ENCODE peak calls at places on chromosomes 6 and 20, in nine cellular contexts. One of them, this sample, is unnamed.
A peak's percentile ranks its signal among the peaks of the same experiment; 100 is the strongest.

GRCh38 chr6:36904851-36905393 is 19.2 kb downstream of the C6orf89 start:
- DNase-seq in breast epithelium: no peak
- DNase-seq in prostate gland: no peak
- DNase-seq in GM23338: no peak
- DNase-seq in HCT116: no peak
- DNase-seq in endothelial cell of umbilical vein: no peak
- DNase-seq in suprapubic skin: no peak
- DNase-seq in Panc1: no peak
- DNase-seq in upper lobe of left lung: no peak
- DNase-seq in this sample: no peak

GRCh38 chr6:90028080-90028778 is 134.0 kb downstream of the GJA10 start:
- DNase-seq in breast epithelium: no peak
- DNase-seq in prostate gland: no peak
- DNase-seq in GM23338: no peak
- DNase-seq in HCT116: no peak
- DNase-seq in endothelial cell of umbilical vein: no peak
- DNase-seq in suprapubic skin: no peak
- DNase-seq in Panc1: no peak
- DNase-seq in upper lobe of left lung: no peak
- DNase-seq in this sample: no peak

GRCh38 chr6:84648444-84648843 is 116.0 kb downstream of the TBX18 start:
- DNase-seq in breast epithelium: no peak
- DNase-seq in prostate gland: no peak
- DNase-seq in GM23338: peak; percentile 4
- DNase-seq in HCT116: no peak
- DNase-seq in endothelial cell of umbilical vein: no peak
- DNase-seq in suprapubic skin: no peak
- DNase-seq in Panc1: no peak
- DNase-seq in upper lobe of left lung: no peak
- DNase-seq in this sample: no peak

GRCh38 chr20:11324990-11325389 is 592.7 kb upstream of the BTBD3 start:
- DNase-seq in breast epithelium: no peak
- DNase-seq in prostate gland: no peak
- DNase-seq in GM23338: no peak
- DNase-seq in HCT116: no peak
- DNase-seq in endothelial cell of umbilical vein: no peak
- DNase-seq in suprapubic skin: no peak
- DNase-seq in Panc1: no peak
- DNase-seq in upper lobe of left lung: no peak
- DNase-seq in this sample: no peak

GRCh38 chr6:66993272-66993671 is 1286.2 kb upstream of the EYS start:
- DNase-seq in breast epithelium: no peak
- DNase-seq in prostate gland: no peak
- DNase-seq in GM23338: no peak
- DNase-seq in HCT116: no peak
- DNase-seq in endothelial cell of umbilical vein: no peak
- DNase-seq in suprapubic skin: no peak
- DNase-seq in Panc1: no peak
- DNase-seq in upper lobe of left lung: no peak
- DNase-seq in this sample: no peak

GRCh38 chr6:112575309-112575834 is 228.2 kb downstream of the RFPL4B start:
- DNase-seq in breast epithelium: no peak
- DNase-seq in prostate gland: no peak
- DNase-seq in GM23338: no peak
- DNase-seq in HCT116: no peak
- DNase-seq in endothelial cell of umbilical vein: no peak
- DNase-seq in suprapubic skin: no peak
- DNase-seq in Panc1: no peak
- DNase-seq in upper lobe of left lung: no peak
- DNase-seq in this sample: no peak

GRCh38 chr6:111086685-111087084 is 618 bp upstream of the SLC16A10 start:
- DNase-seq in breast epithelium: no peak
- DNase-seq in prostate gland: no peak
- DNase-seq in GM23338: no peak
- DNase-seq in HCT116: no peak
- DNase-seq in endothelial cell of umbilical vein: no peak
- DNase-seq in suprapubic skin: no peak
- DNase-seq in Panc1: no peak
- DNase-seq in upper lobe of left lung: no peak
- DNase-seq in this sample: no peak

GRCh38 chr6:29451471-29452193 is 5.2 kb downstream of the OR11A1 start:
- DNase-seq in breast epithelium: no peak
- DNase-seq in prostate gland: no peak
- DNase-seq in GM23338: no peak
- DNase-seq in HCT116: no peak
- DNase-seq in endothelial cell of umbilical vein: no peak
- DNase-seq in suprapubic skin: no peak
- DNase-seq in Panc1: no peak
- DNase-seq in upper lobe of left lung: no peak
- DNase-seq in this sample: no peak

GRCh38 chr20:53208110-53208908 is 236.2 kb downstream of the TSHZ2 start:
- DNase-seq in breast epithelium: no peak
- DNase-seq in prostate gland: no peak
- DNase-seq in GM23338: peak; percentile 85
- DNase-seq in HCT116: no peak
- DNase-seq in endothelial cell of umbilical vein: no peak
- DNase-seq in suprapubic skin: no peak
- DNase-seq in Panc1: no peak
- DNase-seq in upper lobe of left lung: no peak
- DNase-seq in this sample: no peak

GRCh38 chr6:130776287-130776925 is 50.8 kb upstream of the SMLR1 start:
- DNase-seq in breast epithelium: no peak
- DNase-seq in prostate gland: no peak
- DNase-seq in GM23338: no peak
- DNase-seq in HCT116: no peak
- DNase-seq in endothelial cell of umbilical vein: no peak
- DNase-seq in suprapubic skin: no peak
- DNase-seq in Panc1: no peak
- DNase-seq in upper lobe of left lung: no peak
- DNase-seq in this sample: no peak

GRCh38 chr20:22466447-22467171 is 117.8 kb downstream of the FOXA2 start:
- DNase-seq in breast epithelium: no peak
- DNase-seq in prostate gland: no peak
- DNase-seq in GM23338: no peak
- DNase-seq in HCT116: no peak
- DNase-seq in endothelial cell of umbilical vein: no peak
- DNase-seq in suprapubic skin: no peak
- DNase-seq in Panc1: no peak
- DNase-seq in upper lobe of left lung: no peak
- DNase-seq in this sample: no peak

GRCh38 chr6:27684264-27685211 is 211.6 kb upstream of the ZNF184 start:
- DNase-seq in breast epithelium: no peak
- DNase-seq in prostate gland: no peak
- DNase-seq in GM23338: peak; percentile 92
- DNase-seq in HCT116: peak; percentile 94
- DNase-seq in endothelial cell of umbilical vein: peak; percentile 49
- DNase-seq in suprapubic skin: no peak
- DNase-seq in Panc1: peak; percentile 98
- DNase-seq in upper lobe of left lung: peak; percentile 66
- DNase-seq in this sample: no peak
- TF ChIP-seq POLR2AphosphoS5 in breast epithelium: no peak
- TF ChIP-seq POLR2AphosphoS5 in prostate gland: no peak
- TF ChIP-seq POLR2AphosphoS5 in GM23338: no peak
- TF ChIP-seq POLR2AphosphoS5 in HCT116: no peak
- TF ChIP-seq POLR2AphosphoS5 in endothelial cell of umbilical vein: no peak
- TF ChIP-seq POLR2AphosphoS5 in suprapubic skin: no peak
- TF ChIP-seq POLR2AphosphoS5 in Panc1: peak; percentile 63
- TF ChIP-seq POLR2AphosphoS5 in upper lobe of left lung: no peak
- TF ChIP-seq POLR2AphosphoS5 in this sample: no peak

GRCh38 chr6:149364558-149364957 is 35.5 kb upstream of the SUMO4 start:
- DNase-seq in breast epithelium: no peak
- DNase-seq in prostate gland: no peak
- DNase-seq in GM23338: no peak
- DNase-seq in HCT116: no peak
- DNase-seq in endothelial cell of umbilical vein: no peak
- DNase-seq in suprapubic skin: no peak
- DNase-seq in Panc1: no peak
- DNase-seq in upper lobe of left lung: no peak
- DNase-seq in this sample: no peak
- H3K4me1 ChIP-seq in breast epithelium: no peaks in the 10 kb centered on the region
- H3K4me1 ChIP-seq in prostate gland: no peaks in the 10 kb centered on the region
- H3K4me1 ChIP-seq in GM23338: peaks cover 23% of the 10 kb centered on the region
- H3K4me1 ChIP-seq in HCT116: peaks cover 12% of the 10 kb centered on the region
- H3K4me1 ChIP-seq in endothelial cell of umbilical vein: no peaks in the 10 kb centered on the region
- H3K4me1 ChIP-seq in suprapubic skin: peaks cover 16% of the 10 kb centered on the region
- H3K4me1 ChIP-seq in Panc1: no peaks in the 10 kb centered on the region
- H3K4me1 ChIP-seq in upper lobe of left lung: peaks cover 6% of the 10 kb centered on the region
- H3K4me1 ChIP-seq in this sample: peaks cover 63% of the 10 kb centered on the region

GRCh38 chr20:15550116-15550870 is 1023.0 kb downstream of the KIF16B start:
- DNase-seq in breast epithelium: no peak
- DNase-seq in prostate gland: no peak
- DNase-seq in GM23338: no peak
- DNase-seq in HCT116: no peak
- DNase-seq in endothelial cell of umbilical vein: no peak
- DNase-seq in suprapubic skin: no peak
- DNase-seq in Panc1: no peak
- DNase-seq in upper lobe of left lung: no peak
- DNase-seq in this sample: no peak

GRCh38 chr20:15544727-15545126 is 1028.5 kb downstream of the KIF16B start:
- DNase-seq in breast epithelium: no peak
- DNase-seq in prostate gland: no peak
- DNase-seq in GM23338: no peak
- DNase-seq in HCT116: no peak
- DNase-seq in endothelial cell of umbilical vein: no peak
- DNase-seq in suprapubic skin: no peak
- DNase-seq in Panc1: no peak
- DNase-seq in upper lobe of left lung: no peak
- DNase-seq in this sample: no peak

GRCh38 chr20:15547109-15547508 is 1026.1 kb downstream of the KIF16B start:
- DNase-seq in breast epithelium: no peak
- DNase-seq in prostate gland: no peak
- DNase-seq in GM23338: no peak
- DNase-seq in HCT116: no peak
- DNase-seq in endothelial cell of umbilical vein: no peak
- DNase-seq in suprapubic skin: no peak
- DNase-seq in Panc1: no peak
- DNase-seq in upper lobe of left lung: no peak
- DNase-seq in this sample: no peak

GRCh38 chr20:15542655-15543054 is 1030.6 kb downstream of the KIF16B start:
- DNase-seq in breast epithelium: no peak
- DNase-seq in prostate gland: no peak
- DNase-seq in GM23338: no peak
- DNase-seq in HCT116: no peak
- DNase-seq in endothelial cell of umbilical vein: no peak
- DNase-seq in suprapubic skin: no peak
- DNase-seq in Panc1: no peak
- DNase-seq in upper lobe of left lung: no peak
- DNase-seq in this sample: no peak

GRCh38 chr20:15546624-15547023 is 1026.6 kb downstream of the KIF16B start:
- DNase-seq in breast epithelium: no peak
- DNase-seq in prostate gland: no peak
- DNase-seq in GM23338: no peak
- DNase-seq in HCT116: no peak
- DNase-seq in endothelial cell of umbilical vein: no peak
- DNase-seq in suprapubic skin: no peak
- DNase-seq in Panc1: no peak
- DNase-seq in upper lobe of left lung: no peak
- DNase-seq in this sample: no peak
- TF ChIP-seq POLR2AphosphoS5 in breast epithelium: no peak
- TF ChIP-seq POLR2AphosphoS5 in prostate gland: no peak
- TF ChIP-seq POLR2AphosphoS5 in GM23338: no peak
- TF ChIP-seq POLR2AphosphoS5 in HCT116: no peak
- TF ChIP-seq POLR2AphosphoS5 in endothelial cell of umbilical vein: no peak
- TF ChIP-seq POLR2AphosphoS5 in suprapubic skin: no peak
- TF ChIP-seq POLR2AphosphoS5 in Panc1: no peak
- TF ChIP-seq POLR2AphosphoS5 in upper lobe of left lung: no peak
- TF ChIP-seq POLR2AphosphoS5 in this sample: no peak

GRCh38 chr6:125804264-125804663 is 13.5 kb downstream of the NCOA7 start:
- DNase-seq in breast epithelium: no peak
- DNase-seq in prostate gland: no peak
- DNase-seq in GM23338: no peak
- DNase-seq in HCT116: no peak
- DNase-seq in endothelial cell of umbilical vein: no peak
- DNase-seq in suprapubic skin: no peak
- DNase-seq in Panc1: no peak
- DNase-seq in upper lobe of left lung: no peak
- DNase-seq in this sample: no peak

GRCh38 chr6:125802383-125802782 is 11.6 kb downstream of the NCOA7 start:
- DNase-seq in breast epithelium: no peak
- DNase-seq in prostate gland: no peak
- DNase-seq in GM23338: no peak
- DNase-seq in HCT116: no peak
- DNase-seq in endothelial cell of umbilical vein: no peak
- DNase-seq in suprapubic skin: no peak
- DNase-seq in Panc1: no peak
- DNase-seq in upper lobe of left lung: no peak
- DNase-seq in this sample: no peak

GRCh38 chr6:125798734-125799510 is 8.2 kb downstream of the NCOA7 start:
- DNase-seq in breast epithelium: no peak
- DNase-seq in prostate gland: no peak
- DNase-seq in GM23338: no peak
- DNase-seq in HCT116: no peak
- DNase-seq in endothelial cell of umbilical vein: no peak
- DNase-seq in suprapubic skin: no peak
- DNase-seq in Panc1: no peak
- DNase-seq in upper lobe of left lung: no peak
- DNase-seq in this sample: no peak

GRCh38 chr6:125806813-125807212 is 16.1 kb downstream of the NCOA7 start:
- DNase-seq in breast epithelium: no peak
- DNase-seq in prostate gland: no peak
- DNase-seq in GM23338: no peak
- DNase-seq in HCT116: no peak
- DNase-seq in endothelial cell of umbilical vein: no peak
- DNase-seq in suprapubic skin: no peak
- DNase-seq in Panc1: no peak
- DNase-seq in upper lobe of left lung: no peak
- DNase-seq in this sample: no peak

GRCh38 chr6:125802943-125803377 is 12.2 kb downstream of the NCOA7 start:
- DNase-seq in breast epithelium: no peak
- DNase-seq in prostate gland: no peak
- DNase-seq in GM23338: no peak
- DNase-seq in HCT116: no peak
- DNase-seq in endothelial cell of umbilical vein: peak; percentile 96
- DNase-seq in suprapubic skin: no peak
- DNase-seq in Panc1: no peak
- DNase-seq in upper lobe of left lung: no peak
- DNase-seq in this sample: no peak
- H3K4me1 ChIP-seq in breast epithelium: peaks cover 2% of the 10 kb centered on the region
- H3K4me1 ChIP-seq in prostate gland: no peaks in the 10 kb centered on the region
- H3K4me1 ChIP-seq in GM23338: no peaks in the 10 kb centered on the region
- H3K4me1 ChIP-seq in HCT116: no peaks in the 10 kb centered on the region
- H3K4me1 ChIP-seq in endothelial cell of umbilical vein: peaks cover 33% of the 10 kb centered on the region
- H3K4me1 ChIP-seq in suprapubic skin: peaks cover 11% of the 10 kb centered on the region
- H3K4me1 ChIP-seq in Panc1: no peaks in the 10 kb centered on the region
- H3K4me1 ChIP-seq in upper lobe of left lung: peaks cover 27% of the 10 kb centered on the region
- H3K4me1 ChIP-seq in this sample: peaks cover 10% of the 10 kb centered on the region

DNA sequence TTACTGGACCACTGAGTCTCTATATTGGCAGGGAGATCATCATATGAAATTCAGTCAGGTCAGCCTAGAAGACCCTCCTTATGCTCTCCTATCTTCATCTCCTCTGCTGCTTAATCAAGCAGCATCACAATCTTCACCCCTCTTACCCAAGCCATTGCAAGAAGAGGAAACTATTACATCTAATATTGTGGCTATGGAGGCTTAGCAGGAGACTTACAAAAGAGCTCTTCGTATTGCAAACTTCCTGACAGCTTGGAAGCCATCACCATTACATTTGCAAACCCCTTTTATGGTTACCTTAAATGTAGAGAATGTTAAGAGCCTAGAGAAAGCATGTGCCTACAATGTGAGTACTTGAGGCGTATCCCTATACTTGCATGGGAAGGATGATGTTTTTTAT is 87.2 kb upstream of the STXBP5 start:
- DNase-seq in breast epithelium: no peak
- DNase-seq in prostate gland: no peak
- DNase-seq in GM23338: no peak
- DNase-seq in HCT116: no peak
- DNase-seq in endothelial cell of umbilical vein: no peak
- DNase-seq in suprapubic skin: no peak
- DNase-seq in Panc1: no peak
- DNase-seq in upper lobe of left lung: no peak
- DNase-seq in this sample: no peak
- TF ChIP-seq POLR2AphosphoS5 in breast epithelium: no peak
- TF ChIP-seq POLR2AphosphoS5 in prostate gland: no peak
- TF ChIP-seq POLR2AphosphoS5 in GM23338: no peak
- TF ChIP-seq POLR2AphosphoS5 in HCT116: no peak
- TF ChIP-seq POLR2AphosphoS5 in endothelial cell of umbilical vein: no peak
- TF ChIP-seq POLR2AphosphoS5 in suprapubic skin: no peak
- TF ChIP-seq POLR2AphosphoS5 in Panc1: no peak
- TF ChIP-seq POLR2AphosphoS5 in upper lobe of left lung: no peak
- TF ChIP-seq POLR2AphosphoS5 in this sample: no peak

This sample was measured in stomach.